ENCODE peak calls at places on chromosomes 1 and 21, in nine cellular contexts. R is NCI-H446 treated with DMSO at 0.1 percent for 48 hours, W is transverse colon, O is testis, N is uterus, I is progenitor cell of endocrine pancreas, A is mesendoderm, V is amniotic stem cell, G is myocyte. D is an unnamed sample.

GRCh38 chr1:152029144-152029936 is 7.5 kb downstream of the S100A11 start:
- DNase-seq in R (no peak), W (no peak), O (no peak), N (no peak), I (no peak), A (peak), V (no peak), G (no peak), D (no peak)

GRCh38 chr1:173411835-173412742 is 65.0 kb upstream of the PRDX6 start:
- DNase-seq in R (no peak), W (no peak), O (peak), N (no peak), I (no peak), A (no peak), V (peak), G (peak), D (no peak)

GRCh38 chr1:171532520-171532919 is 47.2 kb downstream of the PRRC2C start:
- DNase-seq in R (no peak), W (no peak), O (no peak), N (no peak), I (no peak), A (no peak), V (no peak), G (no peak), D (no peak)

GRCh38 chr1:149845416-149845815 is 54.0 kb upstream of the BOLA1 start:
- DNase-seq in R (no peak), W (no peak), O (no peak), N (no peak), I (no peak), A (peak), V (no peak), G (no peak), D (no peak)

GRCh38 chr1:54474500-54475235 is 68.5 kb upstream of the SSBP3 start:
- DNase-seq in R (no peak), W (peak), O (peak), N (peak), I (peak), A (no peak), V (no peak), G (no peak), D (peak)

GRCh38 chr1:197915797-197916686 is 1.1 kb upstream of the LHX9 start:
- DNase-seq in R (peak), W (peak), O (peak), N (peak), I (peak), A (peak), V (peak), G (peak), D (peak)

GRCh38 chr1:192170196-192170984 is 12.1 kb downstream of the RGS18 start:
- DNase-seq in R (no peak), W (no peak), O (no peak), N (no peak), I (no peak), A (peak), V (no peak), G (peak), D (no peak)

GRCh38 chr1:22273686-22274681 is 131.1 kb upstream of the WNT4 start:
- DNase-seq in R (no peak), W (no peak), O (no peak), N (no peak), I (no peak), A (no peak), V (no peak), G (no peak), D (no peak)

GRCh38 chr21:40067751-40068150 is 200.5 kb downstream of the PCP4 start:
- DNase-seq in R (no peak), W (no peak), O (no peak), N (no peak), I (no peak), A (no peak), V (no peak), G (no peak), D (peak)

GRCh38 chr1:168340796-168341510 is 60.3 kb downstream of the TBX19 start:
- DNase-seq in R (no peak), W (no peak), O (no peak), N (no peak), I (no peak), A (no peak), V (no peak), G (no peak), D (no peak)

GRCh38 chr1:201783067-201783466 is 45.9 kb upstream of the IPO9 start:
- DNase-seq in R (no peak), W (no peak), O (no peak), N (no peak), I (no peak), A (no peak), V (no peak), G (no peak), D (no peak)

GRCh38 chr1:23957096-23957495 is 2.5 kb upstream of the PNRC2 start:
- DNase-seq in R (peak), W (peak), O (no peak), N (no peak), I (no peak), A (peak), V (no peak), G (no peak), D (peak)

GRCh38 chr1:60981357-60981756 is 101.0 kb upstream of the NFIA start:
- DNase-seq in R (no peak), W (no peak), O (no peak), N (no peak), I (no peak), A (no peak), V (no peak), G (no peak), D (no peak)

GRCh38 chr1:226596531-226597165 is 48.1 kb downstream of the STUM start:
- DNase-seq in R (no peak), W (no peak), O (no peak), N (no peak), I (no peak), A (no peak), V (no peak), G (no peak), D (no peak)

GRCh38 chr1:147246910-147247655 is 4.6 kb downstream of the CHD1L start:
- DNase-seq in R (no peak), W (no peak), O (no peak), N (no peak), I (no peak), A (peak), V (no peak), G (peak), D (no peak)

GRCh38 chr21:45579383-45580180 is 37.3 kb upstream of the SLC19A1 start:
- DNase-seq in R (no peak), W (peak), O (no peak), N (peak), I (no peak), A (no peak), V (no peak), G (no peak), D (no peak)

GRCh38 chr1:23369335-23370013 is at the start of gene ZNF436:
- DNase-seq in R (peak), W (peak), O (peak), N (peak), I (no peak), A (peak), V (peak), G (peak), D (peak)